ENCODE peak calls at places on chromosomes 7 and 10, in nine cellular contexts. B, P, I, Q, N, V, K, C and H are unnamed samples.

GRCh38 chr7:75989726-75990388 is 4.5 kb downstream of the TMEM120A start:
- DNase-seq in B (peak), P (no peak), I (no peak), Q (no peak), N (no peak), V (no peak), K (no peak), C (no peak), H (no peak)

GRCh38 chr7:44375926-44376342 is 50.5 kb upstream of the CAMK2B start:
- DNase-seq in B (no peak), P (no peak), I (no peak), Q (no peak), N (no peak), V (no peak), K (no peak), C (no peak), H (no peak)

GRCh38 chr10:63630928-63631685 is 109.9 kb downstream of the REEP3 start:
- DNase-seq in B (no peak), P (no peak), I (no peak), Q (no peak), N (no peak), V (no peak), K (no peak), C (no peak), H (peak)

GRCh38 chr7:134722786-134723322 is 56.6 kb upstream of the CALD1 start:
- DNase-seq in B (no peak), P (no peak), I (no peak), Q (no peak), N (no peak), V (no peak), K (no peak), C (no peak), H (no peak)

GRCh38 chr10:43127447-43127846 is 10.8 kb upstream of the CSGALNACT2 start:
- DNase-seq in B (peak), P (no peak), I (no peak), Q (no peak), N (no peak), V (no peak), K (no peak), C (no peak), H (no peak)

GRCh38 chr7:75905785-75906604 is 9.0 kb upstream of the POR start:
- DNase-seq in B (peak), P (peak), I (peak), Q (peak), N (no peak), V (peak), K (peak), C (peak), H (peak)

GRCh38 chr10:61063035-61063434 is 119.0 kb upstream of the RHOBTB1 start:
- DNase-seq in B (peak), P (no peak), I (no peak), Q (peak), N (no peak), V (no peak), K (no peak), C (no peak), H (peak)

GRCh38 chr7:11210374-11210773 is 236.7 kb downstream of the PHF14 start:
- DNase-seq in B (no peak), P (no peak), I (no peak), Q (no peak), N (no peak), V (no peak), K (no peak), C (no peak), H (no peak)